ENCODE peak calls at places on chromosomes 2 and 18, in six cellular contexts. S is HTR-8/SVneo; W is stimulated activated CD4-positive, alpha-beta T cell treated with anti-CD3 and anti-CD28 coated beads, Interleukin-4, amount 100 ng/mL, for 1 hour; E is C1 segment of cervical spinal cord; F is glutamatergic neuron; P is left cardiac atrium. L is an unnamed sample.

GRCh38 chr2:102016399-102016955 is 24.7 kb downstream of the IL1R2 start:
- DNase-seq in S (no peak), W (no peak), E (no peak), F (no peak), P (no peak), L (no peak)

GRCh38 chr18:8799593-8799992 is 94.2 kb downstream of the MTCL1 start:
- DNase-seq in S (no peak), W (no peak), E (no peak), F (no peak), P (no peak), L (no peak)

GRCh38 chr2:177489719-177490301 is 97.2 kb downstream of the AGPS start:
- DNase-seq in S (peak; percentile 22), W (no peak), E (no peak), F (no peak), P (no peak), L (peak; percentile 17)

GRCh38 chr2:53970095-53970897 is 497 bp downstream of the PSME4 start:
- DNase-seq in S (peak; percentile 39), W (no peak), E (no peak), F (peak; percentile 55), P (peak; percentile 43), L (peak; percentile 30)

GRCh38 chr2:48343571-48344440 is 186.1 kb upstream of the STON1 start:
- DNase-seq in S (peak; percentile 50), W (no peak), E (no peak), F (no peak), P (no peak), L (no peak)

GRCh38 chr2:43125090-43125998 is 101.1 kb downstream of the ZFP36L2 start:
- DNase-seq in S (no peak), W (no peak), E (no peak), F (no peak), P (no peak), L (no peak)

GRCh38 chr2:238796223-238796885 is 51.5 kb upstream of the TWIST2 start:
- DNase-seq in S (no peak), W (no peak), E (no peak), F (no peak), P (no peak), L (no peak)

GRCh38 chr2:60500861-60501260 is 52.6 kb downstream of the BCL11A start:
- DNase-seq in S (no peak), W (no peak), E (no peak), F (no peak), P (no peak), L (no peak)

GRCh38 chr18:77461062-77461693 is 211.5 kb downstream of the GALR1 start:
- DNase-seq in S (no peak), W (no peak), E (no peak), F (no peak), P (no peak), L (no peak)

L was measured in AML-193.